ENCODE peak calls at places on chromosomes 4 and X, in six cellular contexts. N is AG04450, K is breast epithelium, E is kidney, F is prostate gland, S is cardiac fibroblast. C is an unnamed sample.

GRCh38 chrX:154482786-154483185 is 3.6 kb downstream of the UBL4A start:
- DNase-seq in N (no peak), K (no peak), E (no peak), F (no peak), S (no peak), C (no peak)

GRCh38 chrX:98731821-98732220 is 1678.3 kb downstream of the PCDH19 start:
- DNase-seq in N (no peak), K (no peak), E (no peak), F (no peak), S (no peak), C (no peak)

GRCh38 chr4:14568356-14568755 is 433.9 kb upstream of the CPEB2 start:
- DNase-seq in N (no peak), K (no peak), E (no peak), F (no peak), S (no peak), C (no peak)

GRCh38 chrX:74343327-74343969 is 39.5 kb downstream of the ZCCHC13 start:
- DNase-seq in N (no peak), K (no peak), E (no peak), F (no peak), S (no peak), C (no peak)

GRCh38 chr4:931194-931959 is 739 bp downstream of the GAK start:
- DNase-seq in N (no peak), K (no peak), E (peak; percentile 87), F (no peak), S (peak; percentile 72), C (peak; percentile 69)

GRCh38 chr4:39649639-39650265 is 11.1 kb upstream of the SMIM14 start:
- DNase-seq in N (no peak), K (no peak), E (no peak), F (no peak), S (no peak), C (no peak)

GRCh38 chrX:150566734-150567182 is 1.7 kb upstream of the MTM1 start:
- DNase-seq in N (no peak), K (no peak), E (no peak), F (no peak), S (no peak), C (no peak)

GRCh38 chr4:110850461-110851447 is 227.9 kb upstream of the PITX2 start:
- DNase-seq in N (no peak), K (no peak), E (no peak), F (no peak), S (no peak), C (no peak)

GRCh38 chr4:37584530-37585060 is 101.6 kb downstream of the RELL1 start:
- DNase-seq in N (no peak), K (no peak), E (no peak), F (no peak), S (no peak), C (no peak)

GRCh38 chr4:137509855-137510282 is 22.4 kb downstream of the PCDH18 start:
- DNase-seq in N (no peak), K (no peak), E (no peak), F (no peak), S (peak; percentile 28), C (no peak)

GRCh38 chrX:15579778-15580747 is 20.7 kb downstream of the ACE2 start:
- DNase-seq in N (no peak), K (no peak), E (no peak), F (no peak), S (peak; percentile 4), C (no peak)

GRCh38 chr4:3733195-3733594 is 33.0 kb upstream of the ADRA2C start:
- DNase-seq in N (no peak), K (no peak), E (no peak), F (no peak), S (no peak), C (no peak)

GRCh38 chrX:49186125-49187027 is at the start of gene PRICKLE3:
- DNase-seq in N (no peak), K (peak; percentile 75), E (peak; percentile 95), F (peak; percentile 80), S (peak; percentile 49), C (peak; percentile 60)

GRCh38 chr4:121070274-121070673 is 2.1 kb downstream of the NDNF start:
- DNase-seq in N (no peak), K (no peak), E (no peak), F (no peak), S (no peak), C (no peak)

GRCh38 chrX:9911479-9911878 is 55.7 kb upstream of the CLDN34 start:
- DNase-seq in N (no peak), K (no peak), E (no peak), F (no peak), S (peak; percentile 57), C (no peak)

GRCh38 chr4:55154290-55154880 is 29.0 kb upstream of the KDR start:
- DNase-seq in N (no peak), K (no peak), E (no peak), F (no peak), S (no peak), C (no peak)

GRCh38 chr4:55154933-55155332 is 29.5 kb upstream of the KDR start:
- DNase-seq in N (no peak), K (no peak), E (no peak), F (no peak), S (no peak), C (no peak)

GRCh38 chr4:55158957-55159356 is 33.6 kb upstream of the KDR start:
- DNase-seq in N (no peak), K (no peak), E (no peak), F (no peak), S (peak; percentile 25), C (no peak)

GRCh38 chr4:55159851-55160250 is 34.5 kb upstream of the KDR start:
- DNase-seq in N (no peak), K (no peak), E (no peak), F (no peak), S (peak; percentile 72), C (peak; percentile 17)

DNA sequence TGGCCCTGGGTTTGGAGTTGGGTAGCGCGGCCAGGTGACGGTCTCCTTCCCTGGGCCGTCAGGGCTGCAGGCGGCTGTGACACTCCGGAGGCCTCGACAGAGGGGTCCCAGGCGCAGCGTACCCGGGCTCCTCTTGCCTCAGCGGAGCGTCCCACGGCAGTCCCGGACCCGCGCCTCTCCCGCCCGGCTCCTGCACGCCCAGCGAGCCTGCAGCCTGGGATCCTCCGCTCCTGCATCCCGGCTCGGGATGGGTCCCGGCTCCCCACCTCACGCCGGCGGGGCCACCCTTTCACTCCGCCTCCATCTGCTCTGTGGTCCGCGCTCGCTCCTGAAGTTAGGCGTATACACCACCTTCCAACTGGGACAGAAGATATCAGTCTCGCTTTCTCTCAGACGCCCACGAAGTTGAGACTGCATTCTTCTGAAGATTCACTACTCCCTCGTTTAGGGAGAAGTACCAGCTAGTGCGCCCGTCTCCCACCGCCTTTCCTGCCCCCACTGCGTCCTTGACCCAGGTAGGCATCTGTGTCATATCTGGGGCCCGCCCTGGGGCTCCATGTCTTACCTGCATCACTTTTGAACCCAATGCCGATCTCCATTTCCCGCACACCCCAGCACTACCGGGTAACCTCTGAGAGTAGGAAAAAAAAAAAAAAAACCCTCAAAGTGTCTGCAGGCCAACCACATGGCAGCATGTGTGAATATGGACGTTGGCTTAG is 32.3 kb upstream of the KDR start:
- DNase-seq in N (no peak), K (no peak), E (peak; percentile 51), F (no peak), S (no peak), C (no peak)
- H3K4me3 ChIP-seq in N (no peak overlapping the region), K (no peak overlapping the region), E (no peak overlapping the region), F (no peak overlapping the region), S (peak overlapping the region; percentile 35), C (no peak overlapping the region)

DNA sequence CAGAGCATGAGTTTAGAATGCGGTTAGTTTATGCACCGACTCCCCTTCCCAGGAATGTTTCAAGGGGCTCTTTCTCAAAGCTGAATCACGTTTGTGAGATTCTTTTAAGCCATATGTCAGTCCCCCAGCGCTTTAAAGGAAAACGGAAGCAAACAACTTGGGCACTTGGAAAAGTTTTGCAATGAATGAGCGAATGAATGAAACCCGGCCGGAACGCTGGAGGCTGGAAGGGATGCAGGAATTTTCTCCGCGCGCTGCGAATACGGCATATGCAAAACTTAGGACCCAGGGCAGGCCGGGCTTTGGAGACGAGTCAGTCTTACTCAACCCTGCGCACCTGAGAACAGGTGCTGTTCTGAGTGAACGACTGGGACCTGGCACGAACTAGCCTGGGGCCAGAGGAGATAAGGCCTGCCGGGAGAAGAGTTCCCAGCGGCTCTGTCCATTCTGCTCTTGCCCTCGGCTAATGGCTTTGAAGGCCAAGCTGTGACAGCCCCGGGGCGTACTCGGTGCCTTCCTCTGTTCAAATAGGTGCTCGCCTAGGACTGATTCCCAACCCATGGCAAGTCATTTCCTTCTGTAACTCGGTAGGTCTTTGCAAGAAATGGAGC is 763 bp upstream of the NRK start:
- DNase-seq in N (peak; percentile 4), K (peak; percentile 46), E (peak; percentile 65), F (peak; percentile 4), S (peak; percentile 17), C (peak; percentile 47)
- H3K4me3 ChIP-seq in N (peak overlapping the region; percentile 51), K (peak overlapping the region; percentile 35), E (peak overlapping the region; percentile 45), F (peak overlapping the region; percentile 16), S (peak overlapping the region; percentile 46), C (no peak overlapping the region)

GRCh38 chr4:112378858-112379257 is 81.7 kb downstream of the ALPK1 start:
- DNase-seq in N (no peak), K (no peak), E (no peak), F (no peak), S (peak; percentile 14), C (no peak)
- H3K4me3 ChIP-seq in N (no peak overlapping the region), K (no peak overlapping the region), E (no peak overlapping the region), F (no peak overlapping the region), S (no peak overlapping the region), C (no peak overlapping the region)

GRCh38 chrX:95836517-95836916 is 848.1 kb upstream of the DIAPH2 start:
- DNase-seq in N (no peak), K (no peak), E (peak; percentile 15), F (no peak), S (no peak), C (no peak)

DNA sequence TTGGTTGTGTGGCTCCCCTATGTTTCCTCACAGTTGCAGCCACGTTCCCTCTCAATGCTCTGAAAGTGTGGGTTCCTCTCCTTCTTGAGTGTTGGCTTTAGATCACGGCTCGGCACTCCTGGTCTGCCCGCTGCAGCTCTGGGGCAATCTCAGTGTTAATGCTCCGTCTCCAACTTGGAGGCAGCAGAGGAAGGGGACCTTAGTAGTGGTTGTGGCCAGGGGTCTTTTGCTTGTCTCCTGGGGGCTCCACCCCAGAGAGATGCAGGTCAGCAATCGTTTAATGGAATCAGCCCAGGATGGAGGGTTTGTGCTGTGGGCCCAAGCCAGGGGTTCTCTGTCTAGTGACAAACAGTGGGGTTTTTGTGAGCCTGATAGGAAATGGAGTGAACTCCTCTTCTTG is 849.4 kb upstream of the DIAPH2 start:
- DNase-seq in N (no peak), K (no peak), E (peak; percentile 14), F (no peak), S (no peak), C (no peak)
- H3K4me3 ChIP-seq in N (no peak overlapping the region), K (no peak overlapping the region), E (no peak overlapping the region), F (no peak overlapping the region), S (no peak overlapping the region), C (no peak overlapping the region)